ENCODE peak calls at places on chromosome 15, in ten cellular contexts. Z is NCI-H2029; S is hypothalamus; U is spleen; V is right cardiac atrium; K is Daoy; C is activated T-cell treated with anti-CD3 and anti-CD28 coated beads for 1 hour; R is HTR-8/SVneo; N is stimulated activated CD8-positive, alpha-beta memory T cell treated with anti-CD3 and anti-CD28 coated beads, Interleukin-7, amount 100 ng/mL, for 1 hour; E is CD4-positive, alpha-beta T cell. L is an unnamed sample.

GRCh38 chr15:80492874-80493273 is 88.7 kb downstream of the ARNT2 start:
- DNase-seq in Z (no peak), S (no peak), U (no peak), V (no peak), K (no peak), C (no peak), R (no peak), N (no peak), E (no peak), L (no peak)

GRCh38 chr15:81171286-81171685 is 25.4 kb upstream of the IL16 start:
- DNase-seq in Z (no peak), S (no peak), U (no peak), V (no peak), K (no peak), C (no peak), R (no peak), N (no peak), E (no peak), L (no peak)

GRCh38 chr15:75921732-75922703 is 18.3 kb downstream of the FBXO22 start:
- DNase-seq in Z (no peak), S (no peak), U (no peak), V (peak), K (peak), C (no peak), R (no peak), N (no peak), E (no peak), L (no peak)

GRCh38 chr15:67520276-67520975 is 505 bp upstream of the C15orf61 start:
- DNase-seq in Z (no peak), S (no peak), U (no peak), V (no peak), K (no peak), C (no peak), R (no peak), N (no peak), E (no peak), L (no peak)

GRCh38 chr15:99708563-99708962 is 24.7 kb downstream of the LYSMD4 start:
- DNase-seq in Z (no peak), S (no peak), U (no peak), V (peak), K (peak), C (no peak), R (peak), N (no peak), E (no peak), L (no peak)

GRCh38 chr15:63050737-63051700 is 8.5 kb downstream of the TPM1 start:
- DNase-seq in Z (peak), S (no peak), U (no peak), V (no peak), K (peak), C (no peak), R (no peak), N (no peak), E (no peak), L (no peak)

GRCh38 chr15:73130830-73131229 is 78.6 kb downstream of the NEO1 start:
- DNase-seq in Z (no peak), S (no peak), U (no peak), V (peak), K (no peak), C (no peak), R (no peak), N (no peak), E (no peak), L (peak)

GRCh38 chr15:93495799-93496637 is 407.0 kb upstream of the RGMA start:
- DNase-seq in Z (no peak), S (no peak), U (no peak), V (peak), K (no peak), C (no peak), R (no peak), N (no peak), E (no peak), L (no peak)

GRCh38 chr15:75786564-75786925 is 56.7 kb upstream of the UBE2Q2 start:
- DNase-seq in Z (no peak), S (no peak), U (no peak), V (no peak), K (no peak), C (no peak), R (no peak), N (no peak), E (no peak), L (peak)

GRCh38 chr15:40471105-40471777 is 457 bp downstream of the CHST14 start:
- DNase-seq in Z (no peak), S (no peak), U (peak), V (peak), K (peak), C (no peak), R (no peak), N (no peak), E (no peak), L (peak)

GRCh38 chr15:87369269-87369668 is 887.3 kb downstream of the NTRK3 start:
- DNase-seq in Z (no peak), S (no peak), U (no peak), V (no peak), K (peak), C (no peak), R (peak), N (no peak), E (no peak), L (no peak)

GRCh38 chr15:68318008-68318835 is 40.7 kb downstream of the FEM1B start:
- DNase-seq in Z (no peak), S (no peak), U (peak), V (no peak), K (no peak), C (no peak), R (no peak), N (no peak), E (no peak), L (no peak)

GRCh38 chr15:47293763-47294162 is 423.5 kb upstream of the SEMA6D start:
- DNase-seq in Z (no peak), S (no peak), U (no peak), V (peak), K (peak), C (no peak), R (peak), N (no peak), E (no peak), L (no peak)